ENCODE peak calls at places on chromosomes 6 and 20, in five cellular contexts. Q is IMR-90, T is A549, B is endothelial cell of umbilical vein, W is adrenal gland. S is an unnamed sample.

GRCh38 chr6:34871853-34872252 is 16.0 kb downstream of the TAF11 start:
- DNase-seq in B (no peak), T (no peak), Q (no peak), W (no peak), S (no peak)

GRCh38 chr6:73722318-73723060 is 26.5 kb downstream of the CD109 start:
- DNase-seq in T (no peak), Q (peak; percentile 93), W (no peak), B (peak; percentile 91), S (peak; percentile 26)

GRCh38 chr6:82494367-82494766 is 130.8 kb downstream of the TPBG start:
- DNase-seq in W (no peak), T (no peak), B (no peak), Q (no peak), S (no peak)

GRCh38 chr6:152461556-152461955 is 175.6 kb downstream of the SYNE1 start:
- DNase-seq in Q (peak; percentile 35), B (peak; percentile 70), T (no peak), W (no peak), S (no peak)

GRCh38 chr20:11894072-11894471 is 23.6 kb upstream of the BTBD3 start:
- DNase-seq in W (no peak), T (no peak), Q (no peak), B (peak; percentile 53), S (no peak)

GRCh38 chr6:149228276-149228962 is 89.1 kb upstream of the TAB2 start:
- DNase-seq in Q (no peak), W (no peak), B (no peak), T (no peak), S (no peak)

GRCh38 chr20:45583502-45583901 is 4.4 kb upstream of the WFDC8 start:
- DNase-seq in B (no peak), Q (no peak), T (no peak), W (no peak), S (no peak)

GRCh38 chr20:34096699-34097420 is 15.2 kb downstream of the EIF2S2 start:
- DNase-seq in Q (peak; percentile 86), B (no peak), W (no peak), T (no peak), S (no peak)

GRCh38 chr6:124943658-124944057 is 18.6 kb upstream of the RNF217 start:
- DNase-seq in W (no peak), B (no peak), Q (no peak), T (no peak), S (no peak)

GRCh38 chr6:168156742-168157265 is 77.8 kb upstream of the FRMD1 start:
- DNase-seq in B (no peak), W (no peak), Q (no peak), T (no peak), S (no peak)

GRCh38 chr6:31354788-31355539 is 2.0 kb downstream of the HLA-B start:
- DNase-seq in B (no peak), W (no peak), Q (no peak), T (no peak), S (no peak)

GRCh38 chr6:31356946-31357466 is at the start of gene HLA-B:
- DNase-seq in Q (peak; percentile 87), W (peak; percentile 90), B (peak; percentile 89), T (peak; percentile 33), S (peak; percentile 84)

GRCh38 chr6:31356216-31356945 is 598 bp downstream of the HLA-B start:
- DNase-seq in T (no peak), Q (peak; percentile 18), W (peak; percentile 49), B (peak; percentile 21), S (no peak)

GRCh38 chr6:31354248-31354647 is 2.7 kb downstream of the HLA-B start:
- DNase-seq in B (no peak), T (no peak), W (no peak), Q (no peak), S (no peak)

DNA sequence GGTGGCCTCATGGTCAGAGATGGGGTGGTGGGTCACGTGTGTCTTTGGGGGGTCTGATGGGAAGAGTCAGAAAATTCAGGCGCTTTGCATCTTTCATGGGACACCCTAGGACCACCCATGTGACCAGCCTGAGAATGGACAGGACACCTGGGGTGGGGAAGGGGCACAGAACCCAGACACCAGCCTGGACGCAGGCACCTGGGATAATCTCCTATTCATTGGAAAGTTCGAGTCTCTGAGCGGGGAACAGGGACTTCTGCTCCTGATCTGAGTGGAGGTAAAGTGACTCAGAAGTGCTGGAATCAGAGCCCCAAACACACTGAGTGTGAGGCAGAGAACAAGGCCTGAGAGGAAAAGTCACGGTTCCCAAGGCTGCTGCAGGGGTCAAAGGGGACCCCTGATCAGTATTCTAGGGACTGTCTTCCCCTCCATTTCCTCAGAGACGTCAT is 1.4 kb downstream of the HLA-B start:
- DNase-seq in W (no peak), Q (no peak), B (no peak), T (no peak), S (no peak)
- TF ChIP-seq POLR2A in W (no peak), Q (no peak), B (no peak), T (no peak), S (no peak)

GRCh38 chr6:106098383-106099234 is 12.5 kb downstream of the PRDM1 start:
- DNase-seq in B (peak; percentile 71), T (peak; percentile 61), W (no peak), Q (peak; percentile 89), S (no peak)
- TF ChIP-seq POLR2A in B (peak; percentile 12), T (no peak), W (no peak), Q (peak; percentile 32), S (no peak)

GRCh38 chr6:132819405-132820145 is 5.2 kb downstream of the RPS12 start:
- DNase-seq in T (no peak), B (no peak), W (no peak), Q (peak; percentile 51), S (no peak)
- TF ChIP-seq POLR2A in T (no peak), B (no peak), W (no peak), Q (no peak), S (no peak)

GRCh38 chr20:3927486-3928291 is 38.5 kb downstream of the PANK2 start:
- DNase-seq in Q (peak; percentile 47), T (no peak), B (no peak), W (no peak), S (no peak)
- TF ChIP-seq POLR2A in Q (no peak), T (no peak), B (no peak), W (no peak), S (no peak)

GRCh38 chr6:44222987-44223470 is 366 bp upstream of the SLC29A1 start:
- DNase-seq in B (peak; percentile 61), T (no peak), Q (no peak), W (no peak), S (peak; percentile 89)

GRCh38 chr6:44222486-44222986 is 859 bp upstream of the SLC29A1 start:
- DNase-seq in Q (no peak), T (no peak), W (no peak), B (peak; percentile 50), S (no peak)

GRCh38 chr6:44224154-44224977 is 971 bp downstream of the SLC29A1 start:
- DNase-seq in T (no peak), B (peak; percentile 51), Q (peak; percentile 8), W (no peak), S (no peak)

GRCh38 chr6:44224978-44225330 is 1.6 kb downstream of the SLC29A1 start:
- DNase-seq in W (no peak), T (no peak), Q (no peak), B (no peak), S (no peak)

DNA sequence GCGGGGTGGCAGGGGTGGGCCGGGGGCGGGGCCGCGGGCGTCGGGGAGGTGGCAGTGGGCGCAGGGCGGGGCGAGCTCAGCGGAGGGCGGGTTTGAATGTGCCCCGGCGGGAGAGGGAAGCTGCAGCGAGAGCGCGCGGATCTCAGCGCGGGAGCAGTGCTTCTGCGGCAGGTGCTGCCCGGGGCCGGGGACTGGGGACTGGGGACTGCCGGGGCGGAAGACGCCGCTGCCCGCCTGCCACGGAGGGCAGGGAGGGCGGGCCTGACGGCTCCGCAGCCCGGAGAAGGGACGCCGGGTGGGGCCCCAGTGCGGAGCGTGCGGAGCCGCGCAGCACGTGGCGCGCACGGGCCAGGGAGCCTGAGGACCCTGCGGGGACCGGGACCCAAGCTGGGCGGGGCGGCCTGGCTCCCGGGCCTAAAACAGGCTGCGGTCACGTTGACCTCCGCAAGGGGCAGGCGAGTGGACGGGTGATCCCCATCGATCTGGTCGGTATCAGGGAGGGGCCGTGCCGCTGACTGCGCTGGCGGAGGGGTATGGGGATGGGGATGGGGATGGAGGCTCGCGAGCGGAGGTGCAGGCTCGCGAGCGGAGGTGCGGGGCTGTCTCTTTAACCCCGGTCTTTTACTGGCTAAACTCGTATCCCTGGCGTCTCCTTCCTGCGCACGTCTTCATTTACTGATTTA is at the start of gene SLC29A1:
- DNase-seq in B (peak; percentile 66), Q (peak; percentile 28), T (peak; percentile 69), W (peak; percentile 67), S (peak; percentile 96)
- TF ChIP-seq POLR2A in B (peak; percentile 71), Q (no peak), T (peak; percentile 56), W (peak; percentile 51), S (peak; percentile 82)